ENCODE peak calls at places on chromosomes 11 and 22, in four cellular contexts. One of them, this sample, is unnamed.

GRCh38 chr11:22192642-22193347 is at the start of gene ANO5:
- DNase-seq in HFF-Myc: no peak
- DNase-seq in tibial artery: peak; percentile 32
- DNase-seq in thoracic aorta: peak; percentile 7
- DNase-seq in this sample: no peak

GRCh38 chr11:114065094-114065493 is 5.6 kb downstream of the ZBTB16 start:
- DNase-seq in thoracic aorta: no peak
- DNase-seq in HFF-Myc: no peak
- DNase-seq in tibial artery: no peak
- DNase-seq in this sample: no peak

GRCh38 chr11:112769170-112769569 is 192.1 kb upstream of the NCAM1 start:
- DNase-seq in HFF-Myc: no peak
- DNase-seq in thoracic aorta: no peak
- DNase-seq in tibial artery: no peak
- DNase-seq in this sample: no peak

GRCh38 chr11:70014291-70014690 is 63.8 kb upstream of the ANO1 start:
- DNase-seq in thoracic aorta: no peak
- DNase-seq in HFF-Myc: no peak
- DNase-seq in tibial artery: no peak
- DNase-seq in this sample: no peak

GRCh38 chr11:69172674-69173073 is 16.9 kb downstream of the SMIM38 start:
- DNase-seq in HFF-Myc: no peak
- DNase-seq in tibial artery: no peak
- DNase-seq in thoracic aorta: no peak
- DNase-seq in this sample: no peak

GRCh38 chr11:28383471-28383870 is 275.3 kb downstream of the METTL15 start:
- DNase-seq in tibial artery: no peak
- DNase-seq in HFF-Myc: no peak
- DNase-seq in thoracic aorta: no peak
- DNase-seq in this sample: no peak

GRCh38 chr22:39241632-39242388 is 3.0 kb downstream of the PDGFB start:
- DNase-seq in HFF-Myc: no peak
- DNase-seq in tibial artery: no peak
- DNase-seq in thoracic aorta: no peak
- DNase-seq in this sample: no peak

GRCh38 chr11:96112192-96113099 is 188.5 kb upstream of the MTMR2 start:
- DNase-seq in thoracic aorta: no peak
- DNase-seq in tibial artery: no peak
- DNase-seq in HFF-Myc: no peak
- DNase-seq in this sample: peak; percentile 39

GRCh38 chr11:129373489-129373953 is 2.1 kb upstream of the BARX2 start:
- DNase-seq in thoracic aorta: no peak
- DNase-seq in HFF-Myc: no peak
- DNase-seq in tibial artery: no peak
- DNase-seq in this sample: no peak

GRCh38 chr11:110349109-110349996 is 52.9 kb upstream of the RDX start:
- DNase-seq in tibial artery: no peak
- DNase-seq in HFF-Myc: no peak
- DNase-seq in thoracic aorta: no peak
- DNase-seq in this sample: peak; percentile 73

GRCh38 chr11:45094958-45095690 is 51.3 kb upstream of the PRDM11 start:
- DNase-seq in tibial artery: no peak
- DNase-seq in HFF-Myc: no peak
- DNase-seq in thoracic aorta: no peak
- DNase-seq in this sample: no peak

GRCh38 chr11:456533-456932 is 6.5 kb downstream of the PTDSS2 start:
- DNase-seq in thoracic aorta: no peak
- DNase-seq in tibial artery: no peak
- DNase-seq in HFF-Myc: no peak
- DNase-seq in this sample: peak; percentile 51

GRCh38 chr11:74696932-74697687 is 34.1 kb downstream of the CHRDL2 start:
- DNase-seq in tibial artery: peak; percentile 80
- DNase-seq in thoracic aorta: peak; percentile 52
- DNase-seq in HFF-Myc: no peak
- DNase-seq in this sample: no peak

GRCh38 chr11:92739020-92739419 is 230.4 kb upstream of the MTNR1B start:
- DNase-seq in HFF-Myc: no peak
- DNase-seq in thoracic aorta: no peak
- DNase-seq in tibial artery: no peak
- DNase-seq in this sample: no peak

GRCh38 chr11:93542753-93543246 is 391 bp downstream of the SMCO4 start:
- DNase-seq in thoracic aorta: no peak
- DNase-seq in tibial artery: no peak
- DNase-seq in HFF-Myc: no peak
- DNase-seq in this sample: no peak

GRCh38 chr11:1827095-1827797 is 7.5 kb upstream of the SYT8 start:
- DNase-seq in HFF-Myc: no peak
- DNase-seq in tibial artery: peak; percentile 53
- DNase-seq in thoracic aorta: peak; percentile 66
- DNase-seq in this sample: no peak

GRCh38 chr22:23402275-23403151 is 177.6 kb downstream of the IGLL1 start:
- DNase-seq in HFF-Myc: no peak
- DNase-seq in thoracic aorta: no peak
- DNase-seq in tibial artery: no peak
- DNase-seq in this sample: peak; percentile 10

GRCh38 chr11:77155082-77155475 is 27.0 kb downstream of the MYO7A start:
- DNase-seq in tibial artery: no peak
- DNase-seq in HFF-Myc: no peak
- DNase-seq in thoracic aorta: no peak
- DNase-seq in this sample: no peak

GRCh38 chr22:49664371-49664881 is 163.2 kb downstream of the BRD1 start:
- DNase-seq in HFF-Myc: no peak
- DNase-seq in thoracic aorta: no peak
- DNase-seq in tibial artery: no peak
- DNase-seq in this sample: no peak

GRCh38 chr11:103927535-103927934 is 108.9 kb upstream of the DDI1 start:
- DNase-seq in HFF-Myc: no peak
- DNase-seq in thoracic aorta: no peak
- DNase-seq in tibial artery: no peak
- DNase-seq in this sample: peak; percentile 30

GRCh38 chr11:122791836-122792235 is 46.5 kb upstream of the CRTAM start:
- DNase-seq in tibial artery: peak; percentile 37
- DNase-seq in thoracic aorta: no peak
- DNase-seq in HFF-Myc: no peak
- DNase-seq in this sample: no peak
- TF ChIP-seq CTCF in tibial artery: no peak
- TF ChIP-seq CTCF in thoracic aorta: no peak
- TF ChIP-seq CTCF in HFF-Myc: no peak
- TF ChIP-seq CTCF in this sample: no peak

GRCh38 chr22:36086629-36087254 is 58.1 kb upstream of the RBFOX2 start:
- DNase-seq in tibial artery: no peak
- DNase-seq in HFF-Myc: no peak
- DNase-seq in thoracic aorta: no peak
- DNase-seq in this sample: no peak

GRCh38 chr22:36087784-36088183 is 59.2 kb upstream of the RBFOX2 start:
- DNase-seq in tibial artery: no peak
- DNase-seq in HFF-Myc: no peak
- DNase-seq in thoracic aorta: no peak
- DNase-seq in this sample: no peak

GRCh38 chr22:36086170-36086490 is 57.5 kb upstream of the RBFOX2 start:
- DNase-seq in thoracic aorta: no peak
- DNase-seq in tibial artery: no peak
- DNase-seq in HFF-Myc: no peak
- DNase-seq in this sample: no peak

GRCh38 chr22:36085476-36086169 is 57.0 kb upstream of the RBFOX2 start:
- DNase-seq in HFF-Myc: no peak
- DNase-seq in tibial artery: no peak
- DNase-seq in thoracic aorta: no peak
- DNase-seq in this sample: no peak

DNA sequence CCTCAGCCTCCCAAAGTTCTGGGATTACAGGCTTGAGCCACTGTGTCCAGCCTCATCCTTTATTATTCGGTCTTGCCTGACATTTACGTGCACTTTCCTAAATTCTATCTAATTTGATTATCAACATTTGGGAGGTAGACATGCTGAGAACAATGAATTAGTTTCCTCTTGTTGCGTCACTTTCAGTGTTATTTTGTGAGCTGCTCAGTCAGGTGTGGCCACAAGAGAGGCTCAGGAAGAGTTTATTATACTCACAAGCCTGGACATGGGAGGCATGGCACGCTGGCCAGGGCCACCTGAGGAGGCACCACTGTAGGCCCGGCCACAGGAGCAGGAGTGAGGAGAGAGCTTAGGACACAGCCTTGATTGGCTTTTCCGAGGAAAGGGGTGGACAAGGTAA is 59.7 kb upstream of the RBFOX2 start:
- DNase-seq in thoracic aorta: no peak
- DNase-seq in tibial artery: no peak
- DNase-seq in HFF-Myc: no peak
- DNase-seq in this sample: no peak
- TF ChIP-seq CTCF in thoracic aorta: no peak
- TF ChIP-seq CTCF in tibial artery: no peak
- TF ChIP-seq CTCF in HFF-Myc: no peak
- TF ChIP-seq CTCF in this sample: no peak

GRCh38 chr11:19374189-19374588 is 133.4 kb upstream of the E2F8 start:
- DNase-seq in HFF-Myc: peak; percentile 43
- DNase-seq in tibial artery: peak; percentile 60
- DNase-seq in thoracic aorta: no peak
- DNase-seq in this sample: no peak
- TF ChIP-seq CTCF in HFF-Myc: no peak
- TF ChIP-seq CTCF in tibial artery: no peak
- TF ChIP-seq CTCF in thoracic aorta: no peak
- TF ChIP-seq CTCF in this sample: no peak

GRCh38 chr11:47216141-47216798 is 1.5 kb downstream of the DDB2 start:
- DNase-seq in thoracic aorta: peak; percentile 55
- DNase-seq in tibial artery: peak; percentile 45
- DNase-seq in HFF-Myc: no peak
- DNase-seq in this sample: peak; percentile 21
- TF ChIP-seq CTCF in thoracic aorta: peak; percentile 14
- TF ChIP-seq CTCF in tibial artery: no peak
- TF ChIP-seq CTCF in HFF-Myc: no peak
- TF ChIP-seq CTCF in this sample: peak; percentile 1

DNA sequence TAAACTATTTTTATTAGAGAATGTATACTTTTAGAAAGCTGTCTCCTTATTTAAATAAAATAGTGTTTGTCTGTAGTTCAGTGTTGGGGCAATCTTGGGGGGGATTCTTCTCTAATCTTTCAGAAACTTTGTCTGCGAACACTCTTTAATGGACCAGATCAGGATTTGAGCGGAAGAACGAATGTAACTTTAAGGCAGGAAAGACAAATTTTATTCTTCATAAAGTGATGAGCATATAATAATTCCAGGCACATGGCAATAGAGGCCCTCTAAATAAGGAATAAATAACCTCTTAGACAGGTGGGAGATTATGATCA is 4.7 kb downstream of the MALAT1 start:
- DNase-seq in HFF-Myc: peak; percentile 19
- DNase-seq in thoracic aorta: no peak
- DNase-seq in tibial artery: no peak
- DNase-seq in this sample: no peak
- TF ChIP-seq CTCF in HFF-Myc: no peak
- TF ChIP-seq CTCF in thoracic aorta: no peak
- TF ChIP-seq CTCF in tibial artery: no peak
- TF ChIP-seq CTCF in this sample: no peak

DNA sequence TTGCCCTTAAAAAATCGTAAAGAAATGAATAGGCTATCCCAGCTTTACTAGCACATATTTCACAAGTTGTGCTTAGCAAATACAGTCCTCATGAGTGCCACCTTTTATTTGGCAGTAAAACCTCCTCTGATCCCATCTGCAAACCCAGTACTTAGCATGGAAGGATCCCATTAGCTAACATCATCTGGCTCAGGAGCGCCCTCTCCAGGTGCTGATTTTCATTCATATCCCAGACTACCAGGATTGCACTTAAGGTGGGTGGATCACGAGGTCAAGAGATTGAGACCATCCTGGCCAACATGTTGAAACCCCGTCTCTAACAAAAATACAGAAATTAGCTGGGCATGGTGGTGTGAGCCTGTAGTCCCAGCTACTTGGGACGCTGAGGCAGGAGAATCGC is 76.1 kb upstream of the PAX6 start:
- DNase-seq in tibial artery: no peak
- DNase-seq in HFF-Myc: no peak
- DNase-seq in thoracic aorta: no peak
- DNase-seq in this sample: no peak
- TF ChIP-seq CTCF in tibial artery: no peak
- TF ChIP-seq CTCF in HFF-Myc: peak; percentile 43
- TF ChIP-seq CTCF in thoracic aorta: no peak
- TF ChIP-seq CTCF in this sample: peak; percentile 32

DNA sequence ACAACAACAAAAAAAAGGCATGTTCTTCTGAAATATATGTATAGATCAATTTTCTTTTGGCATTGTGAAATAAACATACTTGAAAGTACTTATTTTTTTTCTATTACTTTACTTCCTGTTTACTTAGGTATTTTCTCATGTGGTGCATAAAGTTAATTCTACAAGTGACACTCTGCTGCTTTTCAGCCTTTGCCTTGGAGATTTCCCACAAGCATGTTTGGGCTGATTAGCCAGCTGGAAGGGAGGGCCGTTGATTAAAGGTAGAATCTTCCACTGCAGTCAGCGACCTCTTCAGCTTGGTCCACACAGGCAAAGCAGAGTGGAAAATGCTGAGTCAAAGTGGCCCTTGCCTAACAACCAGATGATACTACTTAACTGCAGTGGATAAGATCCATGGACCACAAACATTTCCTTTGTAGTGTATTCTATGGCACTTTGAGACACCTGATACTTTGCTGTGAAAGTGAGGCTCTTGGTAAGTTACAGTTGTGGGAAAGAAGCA is 176.0 kb downstream of the ARHGAP42 start:
- DNase-seq in tibial artery: peak; percentile 27
- DNase-seq in thoracic aorta: no peak
- DNase-seq in HFF-Myc: peak; percentile 86
- DNase-seq in this sample: peak; percentile 25
- TF ChIP-seq CTCF in tibial artery: no peak
- TF ChIP-seq CTCF in thoracic aorta: no peak
- TF ChIP-seq CTCF in HFF-Myc: no peak
- TF ChIP-seq CTCF in this sample: no peak

GRCh38 chr11:72012091-72012630 is 13.5 kb downstream of the IL18BP start:
- DNase-seq in HFF-Myc: no peak
- DNase-seq in tibial artery: no peak
- DNase-seq in thoracic aorta: no peak
- DNase-seq in this sample: no peak

GRCh38 chr11:72013765-72014711 is 15.3 kb downstream of the IL18BP start:
- DNase-seq in thoracic aorta: no peak
- DNase-seq in tibial artery: no peak
- DNase-seq in HFF-Myc: no peak
- DNase-seq in this sample: no peak

GRCh38 chr11:72012897-72013721 is 14.4 kb downstream of the IL18BP start:
- DNase-seq in HFF-Myc: no peak
- DNase-seq in thoracic aorta: no peak
- DNase-seq in tibial artery: peak; percentile 53
- DNase-seq in this sample: no peak

GRCh38 chr11:72014761-72015320 is 16.1 kb downstream of the IL18BP start:
- DNase-seq in tibial artery: no peak
- DNase-seq in HFF-Myc: no peak
- DNase-seq in thoracic aorta: no peak
- DNase-seq in this sample: no peak

GRCh38 chr11:72015511-72016061 is 16.9 kb downstream of the IL18BP start:
- DNase-seq in HFF-Myc: no peak
- DNase-seq in thoracic aorta: no peak
- DNase-seq in tibial artery: no peak
- DNase-seq in this sample: no peak
- TF ChIP-seq CTCF in HFF-Myc: peak; percentile 26
- TF ChIP-seq CTCF in thoracic aorta: no peak
- TF ChIP-seq CTCF in tibial artery: no peak
- TF ChIP-seq CTCF in this sample: peak; percentile 51

This sample was measured in GM12864.